ENCODE peak calls at places on chromosomes 16 and 17, in six cellular contexts. One of them, this sample, is unnamed.

GRCh38 chr17:10429416-10430045 is 7.8 kb upstream of the MYH8 start:
- DNase-seq in lower leg skin: no peak
- DNase-seq in heart left ventricle: no peak
- DNase-seq in fibroblast of mammary gland: peak; percentile 50
- DNase-seq in A549: no peak
- DNase-seq in heart right ventricle: no peak
- DNase-seq in this sample: no peak

GRCh38 chr16:16861546-16861945 is 482.6 kb downstream of the NPIPA7 start:
- DNase-seq in lower leg skin: peak; percentile 87
- DNase-seq in heart left ventricle: no peak
- DNase-seq in fibroblast of mammary gland: peak; percentile 45
- DNase-seq in A549: peak; percentile 52
- DNase-seq in heart right ventricle: peak; percentile 25
- DNase-seq in this sample: peak; percentile 64

GRCh38 chr16:1333149-1333812 is at the start of gene BAIAP3:
- DNase-seq in lower leg skin: no peak
- DNase-seq in heart left ventricle: no peak
- DNase-seq in fibroblast of mammary gland: no peak
- DNase-seq in A549: peak; percentile 51
- DNase-seq in heart right ventricle: no peak
- DNase-seq in this sample: no peak

GRCh38 chr17:6654816-6655731 is 3.5 kb downstream of the C17orf100 start:
- DNase-seq in lower leg skin: no peak
- DNase-seq in heart left ventricle: no peak
- DNase-seq in fibroblast of mammary gland: no peak
- DNase-seq in A549: no peak
- DNase-seq in heart right ventricle: no peak
- DNase-seq in this sample: peak; percentile 56

GRCh38 chr16:69626256-69626655 is 60.5 kb downstream of the NFAT5 start:
- DNase-seq in lower leg skin: no peak
- DNase-seq in heart left ventricle: no peak
- DNase-seq in fibroblast of mammary gland: peak; percentile 70
- DNase-seq in A549: no peak
- DNase-seq in heart right ventricle: no peak
- DNase-seq in this sample: no peak

GRCh38 chr16:11380836-11381235 is 35.6 kb downstream of the RMI2 start:
- DNase-seq in lower leg skin: no peak
- DNase-seq in heart left ventricle: no peak
- DNase-seq in fibroblast of mammary gland: no peak
- DNase-seq in A549: no peak
- DNase-seq in heart right ventricle: no peak
- DNase-seq in this sample: no peak

GRCh38 chr17:77834170-77835115 is 124.1 kb upstream of the TNRC6C start:
- DNase-seq in lower leg skin: no peak
- DNase-seq in heart left ventricle: peak; percentile 84
- DNase-seq in fibroblast of mammary gland: peak; percentile 86
- DNase-seq in A549: peak; percentile 71
- DNase-seq in heart right ventricle: peak; percentile 67
- DNase-seq in this sample: no peak

GRCh38 chr17:64781394-64781793 is 119.3 kb upstream of the SMURF2 start:
- DNase-seq in lower leg skin: peak; percentile 95
- DNase-seq in heart left ventricle: peak; percentile 91
- DNase-seq in fibroblast of mammary gland: no peak
- DNase-seq in A549: no peak
- DNase-seq in heart right ventricle: peak; percentile 74
- DNase-seq in this sample: no peak

GRCh38 chr17:9291912-9292562 is 270.7 kb downstream of the NTN1 start:
- DNase-seq in lower leg skin: peak; percentile 83
- DNase-seq in heart left ventricle: peak; percentile 66
- DNase-seq in fibroblast of mammary gland: peak; percentile 38
- DNase-seq in A549: peak; percentile 28
- DNase-seq in heart right ventricle: peak; percentile 45
- DNase-seq in this sample: peak; percentile 42

GRCh38 chr17:50169121-50169764 is 3.4 kb downstream of the SGCA start:
- DNase-seq in lower leg skin: no peak
- DNase-seq in heart left ventricle: peak; percentile 59
- DNase-seq in fibroblast of mammary gland: peak; percentile 73
- DNase-seq in A549: peak; percentile 85
- DNase-seq in heart right ventricle: peak; percentile 57
- DNase-seq in this sample: peak; percentile 66

GRCh38 chr17:28548417-28549130 is 3.9 kb downstream of the UNC119 start:
- DNase-seq in lower leg skin: no peak
- DNase-seq in heart left ventricle: peak; percentile 14
- DNase-seq in fibroblast of mammary gland: no peak
- DNase-seq in A549: no peak
- DNase-seq in heart right ventricle: no peak
- DNase-seq in this sample: no peak

GRCh38 chr16:61313931-61314330 is 722.3 kb downstream of the CDH8 start:
- DNase-seq in lower leg skin: no peak
- DNase-seq in heart left ventricle: no peak
- DNase-seq in fibroblast of mammary gland: no peak
- DNase-seq in A549: no peak
- DNase-seq in heart right ventricle: no peak
- DNase-seq in this sample: no peak

GRCh38 chr17:41710472-41711090 is 1.6 kb upstream of the GAST start:
- DNase-seq in lower leg skin: no peak
- DNase-seq in heart left ventricle: no peak
- DNase-seq in fibroblast of mammary gland: peak; percentile 95
- DNase-seq in A549: peak; percentile 62
- DNase-seq in heart right ventricle: no peak
- DNase-seq in this sample: no peak

GRCh38 chr16:56199164-56199563 is 7.9 kb downstream of the GNAO1 start:
- DNase-seq in lower leg skin: no peak
- DNase-seq in heart left ventricle: no peak
- DNase-seq in fibroblast of mammary gland: no peak
- DNase-seq in A549: no peak
- DNase-seq in heart right ventricle: no peak
- DNase-seq in this sample: no peak

GRCh38 chr16:79100456-79100855 is 500.1 kb downstream of the MAF start:
- DNase-seq in lower leg skin: peak; percentile 71
- DNase-seq in heart left ventricle: no peak
- DNase-seq in fibroblast of mammary gland: no peak
- DNase-seq in A549: no peak
- DNase-seq in heart right ventricle: no peak
- DNase-seq in this sample: no peak

GRCh38 chr17:66200685-66201092 is 8.8 kb upstream of the CEP112 start:
- DNase-seq in lower leg skin: no peak
- DNase-seq in heart left ventricle: no peak
- DNase-seq in fibroblast of mammary gland: peak; percentile 83
- DNase-seq in A549: peak; percentile 89
- DNase-seq in heart right ventricle: peak; percentile 29
- DNase-seq in this sample: no peak

GRCh38 chr17:10797848-10798328 is 6.0 kb downstream of the TMEM238L start:
- DNase-seq in lower leg skin: no peak
- DNase-seq in heart left ventricle: no peak
- DNase-seq in fibroblast of mammary gland: no peak
- DNase-seq in A549: no peak
- DNase-seq in heart right ventricle: no peak
- DNase-seq in this sample: no peak

GRCh38 chr17:40956401-40957254 is 10.1 kb downstream of the KRT39 start:
- DNase-seq in lower leg skin: no peak
- DNase-seq in heart left ventricle: no peak
- DNase-seq in fibroblast of mammary gland: peak; percentile 98
- DNase-seq in A549: peak; percentile 77
- DNase-seq in heart right ventricle: no peak
- DNase-seq in this sample: no peak

GRCh38 chr17:2025220-2025621 is at the start of gene RTN4RL1:
- DNase-seq in lower leg skin: peak; percentile 95
- DNase-seq in heart left ventricle: peak; percentile 82
- DNase-seq in fibroblast of mammary gland: peak; percentile 51
- DNase-seq in A549: peak; percentile 80
- DNase-seq in heart right ventricle: peak; percentile 68
- DNase-seq in this sample: no peak

GRCh38 chr17:29883497-29883896 is 46.5 kb downstream of the SSH2 start:
- DNase-seq in lower leg skin: no peak
- DNase-seq in heart left ventricle: no peak
- DNase-seq in fibroblast of mammary gland: peak; percentile 25
- DNase-seq in A549: no peak
- DNase-seq in heart right ventricle: no peak
- DNase-seq in this sample: no peak

GRCh38 chr16:73420244-73421040 is 372.5 kb upstream of the ZFHX3 start:
- DNase-seq in lower leg skin: peak; percentile 54
- DNase-seq in heart left ventricle: no peak
- DNase-seq in fibroblast of mammary gland: no peak
- DNase-seq in A549: peak; percentile 29
- DNase-seq in heart right ventricle: no peak
- DNase-seq in this sample: no peak

GRCh38 chr16:8899709-8900317 is 17.7 kb downstream of the LITAFD start:
- DNase-seq in lower leg skin: peak; percentile 43
- DNase-seq in heart left ventricle: no peak
- DNase-seq in fibroblast of mammary gland: no peak
- DNase-seq in A549: no peak
- DNase-seq in heart right ventricle: no peak
- DNase-seq in this sample: no peak
- TF ChIP-seq CTCF in lower leg skin: no peak
- TF ChIP-seq CTCF in heart left ventricle: no peak
- TF ChIP-seq CTCF in fibroblast of mammary gland: no peak
- TF ChIP-seq CTCF in A549: no peak
- TF ChIP-seq CTCF in heart right ventricle: no peak
- TF ChIP-seq CTCF in this sample: no peak

DNA sequence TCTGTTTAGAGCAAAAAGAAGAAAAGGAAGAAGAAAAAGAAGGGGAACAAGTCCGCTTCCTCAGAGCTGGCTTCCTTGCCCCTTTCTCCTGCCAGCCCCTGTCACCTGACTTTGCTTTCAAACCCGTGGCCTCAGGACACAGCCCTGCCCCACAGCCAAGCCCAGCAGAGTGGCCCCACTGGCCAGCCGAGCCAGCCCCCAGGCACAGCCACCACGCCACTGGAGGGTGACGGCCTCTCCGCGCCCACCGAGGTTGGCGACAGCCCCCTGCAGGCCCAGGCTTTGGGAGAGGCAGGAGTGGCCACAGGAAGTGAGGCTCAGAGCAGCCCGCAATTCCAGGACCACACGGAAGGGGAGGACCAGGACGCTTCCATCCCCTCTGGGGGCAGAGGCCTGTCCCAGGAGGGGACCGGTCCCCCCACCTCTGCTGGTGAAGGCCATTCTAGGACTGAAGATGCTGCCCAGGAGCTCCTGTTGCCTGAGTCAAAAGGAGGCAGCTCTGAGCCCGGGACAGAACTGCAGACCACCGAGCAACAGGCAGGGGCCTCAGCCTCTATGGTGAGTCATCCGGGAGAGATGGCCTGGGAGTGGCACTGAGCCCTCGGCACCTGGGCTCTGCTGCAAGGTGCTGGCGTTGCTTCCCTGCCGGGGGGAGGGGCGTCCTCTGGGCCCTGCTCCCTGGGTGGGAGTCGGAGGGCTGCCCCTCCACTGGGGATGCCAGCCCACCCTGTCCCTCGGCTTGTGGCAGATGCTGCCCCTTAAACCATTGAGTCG is 27.3 kb downstream of the RNF213 start:
- DNase-seq in lower leg skin: no peak
- DNase-seq in heart left ventricle: no peak
- DNase-seq in fibroblast of mammary gland: no peak
- DNase-seq in A549: no peak
- DNase-seq in heart right ventricle: no peak
- DNase-seq in this sample: no peak
- TF ChIP-seq CTCF in lower leg skin: no peak
- TF ChIP-seq CTCF in heart left ventricle: no peak
- TF ChIP-seq CTCF in fibroblast of mammary gland: no peak
- TF ChIP-seq CTCF in A549: no peak
- TF ChIP-seq CTCF in heart right ventricle: no peak
- TF ChIP-seq CTCF in this sample: no peak

DNA sequence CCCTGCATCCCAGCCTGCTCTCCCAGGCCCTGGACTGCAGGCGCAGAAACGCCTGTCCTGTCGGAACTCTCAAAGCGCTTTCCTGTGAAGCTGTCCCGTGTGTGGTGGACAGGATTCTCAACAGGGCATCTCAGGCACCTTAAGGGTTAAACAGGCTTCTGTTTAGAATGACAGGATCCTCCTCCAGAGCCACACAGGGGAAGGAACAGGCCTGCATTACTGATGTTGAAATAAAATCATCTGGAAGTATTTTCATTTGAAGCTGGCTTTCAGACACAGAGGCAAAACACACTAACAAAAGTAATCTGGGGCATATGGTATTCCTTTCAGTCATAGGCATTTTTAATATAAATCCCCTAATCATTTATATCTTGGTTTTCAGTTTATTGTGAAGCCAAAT is 7.4 kb downstream of the HS3ST3A1 start:
- DNase-seq in lower leg skin: no peak
- DNase-seq in heart left ventricle: no peak
- DNase-seq in fibroblast of mammary gland: peak; percentile 56
- DNase-seq in A549: no peak
- DNase-seq in heart right ventricle: no peak
- DNase-seq in this sample: no peak
- TF ChIP-seq CTCF in lower leg skin: no peak
- TF ChIP-seq CTCF in heart left ventricle: no peak
- TF ChIP-seq CTCF in fibroblast of mammary gland: no peak
- TF ChIP-seq CTCF in A549: no peak
- TF ChIP-seq CTCF in heart right ventricle: no peak
- TF ChIP-seq CTCF in this sample: no peak

GRCh38 chr17:55421179-55421934 is at the start of gene MMD:
- DNase-seq in lower leg skin: peak; percentile 89
- DNase-seq in heart left ventricle: peak; percentile 61
- DNase-seq in fibroblast of mammary gland: no peak
- DNase-seq in A549: no peak
- DNase-seq in heart right ventricle: no peak
- DNase-seq in this sample: peak; percentile 19
- TF ChIP-seq CTCF in lower leg skin: no peak
- TF ChIP-seq CTCF in heart left ventricle: no peak
- TF ChIP-seq CTCF in fibroblast of mammary gland: no peak
- TF ChIP-seq CTCF in A549: no peak
- TF ChIP-seq CTCF in heart right ventricle: no peak
- TF ChIP-seq CTCF in this sample: no peak

GRCh38 chr17:74354123-74354522 is 7.5 kb downstream of the BTBD17 start:
- DNase-seq in lower leg skin: no peak
- DNase-seq in heart left ventricle: peak; percentile 74
- DNase-seq in fibroblast of mammary gland: peak; percentile 11
- DNase-seq in A549: peak; percentile 82
- DNase-seq in heart right ventricle: no peak
- DNase-seq in this sample: peak; percentile 55
- TF ChIP-seq CTCF in lower leg skin: no peak
- TF ChIP-seq CTCF in heart left ventricle: peak; percentile 30
- TF ChIP-seq CTCF in fibroblast of mammary gland: peak; percentile 25
- TF ChIP-seq CTCF in A549: peak; percentile 87
- TF ChIP-seq CTCF in heart right ventricle: peak; percentile 66
- TF ChIP-seq CTCF in this sample: no peak

DNA sequence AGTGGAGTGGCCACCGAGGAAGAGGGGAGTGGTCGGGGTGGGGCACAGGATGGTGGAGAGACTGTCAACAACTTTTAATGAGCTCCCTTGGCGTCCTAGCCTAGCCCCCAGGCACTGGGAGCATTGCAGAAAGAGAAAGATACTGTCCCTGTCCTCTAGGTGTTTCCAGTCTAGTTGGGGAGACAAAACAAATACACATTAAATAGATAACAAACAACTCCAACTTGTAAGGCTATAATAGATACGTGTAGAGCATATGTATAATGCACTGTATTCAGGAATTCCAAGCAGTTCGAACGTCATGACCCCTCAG is 435 bp upstream of the UBE2O start:
- DNase-seq in lower leg skin: no peak
- DNase-seq in heart left ventricle: no peak
- DNase-seq in fibroblast of mammary gland: no peak
- DNase-seq in A549: no peak
- DNase-seq in heart right ventricle: no peak
- DNase-seq in this sample: no peak
- TF ChIP-seq CTCF in lower leg skin: no peak
- TF ChIP-seq CTCF in heart left ventricle: no peak
- TF ChIP-seq CTCF in fibroblast of mammary gland: no peak
- TF ChIP-seq CTCF in A549: no peak
- TF ChIP-seq CTCF in heart right ventricle: no peak
- TF ChIP-seq CTCF in this sample: no peak